ENCODE peak calls at places on chromosomes 12 and 14, in eight cellular contexts. A is upper lobe of right lung, O is WTC11, W is heart left ventricle, U is GM06990, J is AG10803, Z is right lobe of liver, G is lung. D is an unnamed sample.

GRCh38 chr14:28576523-28576922 is 190.1 kb upstream of the FOXG1 start:
- DNase-seq in A (no peak), O (no peak), W (no peak), U (no peak), J (no peak), Z (no peak), G (no peak), D (no peak)

GRCh38 chr14:103144085-103144484 is 20.8 kb downstream of the TNFAIP2 start:
- DNase-seq in A (no peak), O (no peak), W (no peak), U (no peak), J (peak; percentile 87), Z (no peak), G (no peak), D (no peak)

GRCh38 chr12:32435921-32436710 is 36.8 kb downstream of the FGD4 start:
- DNase-seq in A (no peak), O (no peak), W (no peak), U (no peak), J (peak; percentile 6), Z (no peak), G (no peak), D (no peak)

GRCh38 chr14:21978184-21978998 is 304.8 kb upstream of the OR4E1 start:
- DNase-seq in A (peak; percentile 61), O (peak; percentile 67), W (no peak), U (no peak), J (peak; percentile 2), Z (no peak), G (peak; percentile 31), D (peak; percentile 64)

GRCh38 chr12:68367903-68368302 is 35.7 kb upstream of the MDM1 start:
- DNase-seq in A (no peak), O (no peak), W (no peak), U (no peak), J (peak; percentile 57), Z (no peak), G (no peak), D (no peak)

GRCh38 chr14:56555921-56556570 is 23.6 kb upstream of the TMEM260 start:
- DNase-seq in A (no peak), O (no peak), W (no peak), U (no peak), J (peak; percentile 41), Z (no peak), G (no peak), D (peak; percentile 12)

GRCh38 chr14:102754370-102755262 is 22.6 kb upstream of the TRAF3 start:
- DNase-seq in A (no peak), O (no peak), W (no peak), U (peak; percentile 66), J (no peak), Z (no peak), G (no peak), D (peak; percentile 80)

GRCh38 chr14:76962303-76962660 is 66.2 kb downstream of the IRF2BPL start:
- DNase-seq in A (no peak), O (no peak), W (no peak), U (no peak), J (no peak), Z (no peak), G (no peak), D (no peak)

GRCh38 chr12:6204533-6205143 is 4.4 kb downstream of the CD9 start:
- DNase-seq in A (no peak), O (no peak), W (no peak), U (no peak), J (no peak), Z (no peak), G (no peak), D (no peak)

GRCh38 chr12:92503977-92504966 is 198.5 kb upstream of the PLEKHG7 start:
- DNase-seq in A (no peak), O (no peak), W (no peak), U (no peak), J (no peak), Z (peak; percentile 87), G (no peak), D (no peak)

GRCh38 chr14:52015411-52016030 is 26.2 kb downstream of the RTRAF start:
- DNase-seq in A (no peak), O (peak; percentile 55), W (peak; percentile 30), U (no peak), J (no peak), Z (no peak), G (no peak), D (no peak)

GRCh38 chr14:104503691-104504090 is 75.9 kb upstream of the C14orf180 start:
- DNase-seq in A (no peak), O (no peak), W (no peak), U (no peak), J (no peak), Z (no peak), G (no peak), D (no peak)

GRCh38 chr14:36173161-36173560 is 3.4 kb downstream of the PTCSC3 start:
- DNase-seq in A (no peak), O (no peak), W (no peak), U (no peak), J (no peak), Z (no peak), G (no peak), D (no peak)

GRCh38 chr12:49741882-49742620 is 694 bp downstream of the TMBIM6 start:
- DNase-seq in A (peak; percentile 96), O (peak; percentile 75), W (peak; percentile 89), U (peak; percentile 87), J (peak; percentile 88), Z (peak; percentile 94), G (peak; percentile 90), D (peak; percentile 81)

GRCh38 chr12:46373303-46374182 is 970 bp upstream of the SLC38A2 start:
- DNase-seq in A (peak; percentile 75), O (peak; percentile 70), W (peak; percentile 42), U (peak; percentile 42), J (no peak), Z (peak; percentile 73), G (peak; percentile 39), D (peak; percentile 31)

GRCh38 chr12:106106892-106107291 is 31.9 kb downstream of the NUAK1 start:
- DNase-seq in A (no peak), O (no peak), W (no peak), U (no peak), J (peak; percentile 87), Z (no peak), G (no peak), D (no peak)

GRCh38 chr14:94143239-94143638 is 13.8 kb upstream of the IFI27L2 start:
- DNase-seq in A (no peak), O (peak; percentile 62), W (no peak), U (no peak), J (no peak), Z (no peak), G (no peak), D (no peak)
- TF ChIP-seq CTCF in A (peak; percentile 16), O (peak; percentile 15), W (peak; percentile 8), U (peak; percentile 48), J (peak; percentile 28), Z (peak; percentile 8), G (no peak), D (peak; percentile 26)

GRCh38 chr12:1661553-1662335 is 29.1 kb upstream of the ADIPOR2 start:
- DNase-seq in A (peak; percentile 97), O (peak; percentile 71), W (peak; percentile 90), U (peak; percentile 83), J (peak; percentile 93), Z (peak; percentile 98), G (peak; percentile 89), D (peak; percentile 88)

GRCh38 chr12:1665366-1665765 is 25.5 kb upstream of the ADIPOR2 start:
- DNase-seq in A (no peak), O (no peak), W (no peak), U (no peak), J (no peak), Z (no peak), G (no peak), D (no peak)

GRCh38 chr12:1666215-1666614 is 24.7 kb upstream of the ADIPOR2 start:
- DNase-seq in A (no peak), O (no peak), W (no peak), U (no peak), J (no peak), Z (no peak), G (no peak), D (no peak)

GRCh38 chr12:1662761-1663439 is 28.0 kb upstream of the ADIPOR2 start:
- DNase-seq in A (peak; percentile 87), O (peak; percentile 91), W (no peak), U (peak; percentile 40), J (peak; percentile 37), Z (peak; percentile 85), G (peak; percentile 74), D (peak; percentile 45)

DNA sequence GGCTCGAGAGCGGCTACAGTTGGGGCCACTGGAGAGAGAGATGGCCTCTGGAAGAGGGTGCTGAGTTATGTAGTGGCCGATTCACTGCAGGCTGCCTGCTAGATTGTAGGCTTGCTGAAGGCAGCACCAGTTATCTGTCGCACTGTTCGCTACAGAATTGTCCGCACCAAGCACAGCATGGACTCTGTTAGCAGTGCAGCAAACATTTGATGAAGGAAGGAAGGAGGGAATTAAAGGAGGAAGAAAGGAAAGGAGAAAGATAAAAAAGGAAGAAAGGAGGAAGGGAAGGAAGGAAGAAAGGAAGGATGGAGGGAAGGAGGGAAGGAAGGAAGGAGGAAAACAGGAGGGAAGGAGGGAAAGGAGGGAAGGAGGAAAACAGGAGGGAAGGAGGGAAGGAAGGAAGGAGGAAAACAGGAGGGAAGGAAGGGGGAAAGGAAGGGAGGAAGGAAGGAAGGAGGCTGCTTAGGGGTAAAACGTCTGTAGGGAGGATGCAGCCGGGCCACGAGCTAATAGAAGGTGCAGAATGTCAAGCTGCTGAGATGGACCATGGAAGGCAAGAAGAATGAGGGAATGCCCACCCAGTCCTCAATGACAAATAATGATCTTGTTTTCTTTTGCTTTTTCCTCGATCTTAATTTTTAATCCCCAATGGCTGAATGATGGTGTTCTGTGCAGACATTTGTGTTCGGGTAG is 27.3 kb upstream of the ADIPOR2 start:
- DNase-seq in A (no peak), O (no peak), W (no peak), U (no peak), J (no peak), Z (no peak), G (no peak), D (no peak)
- TF ChIP-seq CTCF in A (no peak), O (peak; percentile 0), W (no peak), U (no peak), J (no peak), Z (no peak), G (no peak), D (no peak)

DNA sequence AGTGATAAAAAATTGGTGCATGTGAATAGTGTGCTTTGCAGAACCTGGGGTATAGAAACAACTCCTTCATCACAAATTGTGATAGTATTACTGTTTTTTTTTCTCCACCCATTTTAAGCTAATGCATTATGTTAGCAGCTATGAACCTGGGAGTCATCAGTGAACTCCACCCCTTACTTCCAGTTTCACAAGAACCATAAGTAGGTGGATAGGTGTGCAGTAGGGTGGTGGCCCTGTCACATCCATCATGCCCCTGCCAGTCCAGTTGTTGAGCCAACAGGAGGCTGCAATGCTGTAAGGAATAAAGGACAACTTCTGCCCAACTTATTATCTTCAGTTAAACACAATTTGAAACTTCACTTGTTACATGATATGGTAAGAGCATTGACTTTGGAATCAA is 85.7 kb downstream of the ABCD2 start:
- DNase-seq in A (no peak), O (no peak), W (no peak), U (no peak), J (no peak), Z (no peak), G (no peak), D (no peak)
- TF ChIP-seq CTCF in A (no peak), O (no peak), W (no peak), U (no peak), J (no peak), Z (no peak), G (no peak), D (no peak)

DNA sequence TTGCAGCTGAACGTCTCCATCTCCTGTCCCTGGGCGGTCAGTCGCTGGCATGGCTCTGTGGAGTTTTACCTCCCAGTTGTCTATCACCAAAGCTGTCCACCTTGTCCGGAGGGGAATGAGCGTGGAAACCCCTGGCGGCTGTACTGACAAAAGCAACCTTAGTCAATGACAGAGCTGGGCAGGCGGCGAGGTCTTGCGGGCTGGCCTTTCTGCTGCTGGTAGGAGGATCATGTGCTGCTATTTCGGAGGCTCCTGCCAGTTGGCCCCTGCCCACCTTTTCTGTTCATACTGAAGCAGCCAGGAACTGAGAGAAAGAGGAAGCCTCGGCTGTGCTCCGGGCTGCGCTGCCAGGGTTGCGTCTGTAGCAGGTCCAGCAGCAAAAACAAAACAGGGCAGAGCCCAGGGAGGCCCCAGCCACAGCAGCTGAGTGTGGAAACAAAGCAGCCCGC is 57.7 kb downstream of the HMGA2 start:
- DNase-seq in A (peak; percentile 76), O (peak; percentile 25), W (peak; percentile 73), U (no peak), J (peak; percentile 80), Z (peak; percentile 70), G (peak; percentile 48), D (peak; percentile 43)
- TF ChIP-seq CTCF in A (peak; percentile 17), O (no peak), W (no peak), U (no peak), J (peak; percentile 47), Z (no peak), G (no peak), D (peak; percentile 30)

D was measured in GM10248.